ENCODE peak calls at places on chromosomes 7 and 10, in six cellular contexts. One of them, this sample, is unnamed.

GRCh38 chr10:70571636-70572439 is 30.7 kb downstream of the PRF1 start:
- DNase-seq in spleen: peak
- DNase-seq in AG04450: no peak
- DNase-seq in left ventricle myocardium inferior: no peak
- DNase-seq in cardiac muscle cell: no peak
- DNase-seq in heart left ventricle: no peak
- DNase-seq in this sample: no peak

GRCh38 chr7:81244213-81244612 is 325.4 kb upstream of the SEMA3C start:
- DNase-seq in spleen: no peak
- DNase-seq in AG04450: no peak
- DNase-seq in left ventricle myocardium inferior: no peak
- DNase-seq in cardiac muscle cell: peak
- DNase-seq in heart left ventricle: no peak
- DNase-seq in this sample: peak

GRCh38 chr10:58457761-58458616 is 54.7 kb upstream of the BICC1 start:
- DNase-seq in spleen: no peak
- DNase-seq in AG04450: peak
- DNase-seq in left ventricle myocardium inferior: peak
- DNase-seq in cardiac muscle cell: peak
- DNase-seq in heart left ventricle: peak
- DNase-seq in this sample: no peak

GRCh38 chr10:87734987-87735827 is 75.5 kb downstream of the PAPSS2 start:
- DNase-seq in spleen: no peak
- DNase-seq in AG04450: peak
- DNase-seq in left ventricle myocardium inferior: no peak
- DNase-seq in cardiac muscle cell: peak
- DNase-seq in heart left ventricle: no peak
- DNase-seq in this sample: peak

GRCh38 chr7:2710901-2711551 is 23.0 kb downstream of the AMZ1 start:
- DNase-seq in spleen: no peak
- DNase-seq in AG04450: no peak
- DNase-seq in left ventricle myocardium inferior: no peak
- DNase-seq in cardiac muscle cell: no peak
- DNase-seq in heart left ventricle: no peak
- DNase-seq in this sample: no peak

GRCh38 chr10:14705548-14706234 is 69.0 kb downstream of the FAM107B start:
- DNase-seq in spleen: no peak
- DNase-seq in AG04450: no peak
- DNase-seq in left ventricle myocardium inferior: no peak
- DNase-seq in cardiac muscle cell: peak
- DNase-seq in heart left ventricle: no peak
- DNase-seq in this sample: no peak

GRCh38 chr7:136925556-136925955 is 57.1 kb downstream of the CHRM2 start:
- DNase-seq in spleen: no peak
- DNase-seq in AG04450: no peak
- DNase-seq in left ventricle myocardium inferior: no peak
- DNase-seq in cardiac muscle cell: peak
- DNase-seq in heart left ventricle: no peak
- DNase-seq in this sample: no peak

GRCh38 chr10:9707205-9707604 is 1310.5 kb upstream of the CELF2 start:
- DNase-seq in spleen: no peak
- DNase-seq in AG04450: no peak
- DNase-seq in left ventricle myocardium inferior: no peak
- DNase-seq in cardiac muscle cell: no peak
- DNase-seq in heart left ventricle: no peak
- DNase-seq in this sample: no peak

GRCh38 chr7:78607099-78607498 is 808.5 kb downstream of the PHTF2 start:
- DNase-seq in spleen: no peak
- DNase-seq in AG04450: no peak
- DNase-seq in left ventricle myocardium inferior: no peak
- DNase-seq in cardiac muscle cell: no peak
- DNase-seq in heart left ventricle: no peak
- DNase-seq in this sample: no peak

GRCh38 chr10:132231656-132232552 is 45.2 kb downstream of the DPYSL4 start:
- DNase-seq in spleen: no peak
- DNase-seq in AG04450: no peak
- DNase-seq in left ventricle myocardium inferior: no peak
- DNase-seq in cardiac muscle cell: no peak
- DNase-seq in heart left ventricle: no peak
- DNase-seq in this sample: no peak

GRCh38 chr7:33895025-33895804 is 10.1 kb upstream of the BMPER start:
- DNase-seq in spleen: peak
- DNase-seq in AG04450: no peak
- DNase-seq in left ventricle myocardium inferior: peak
- DNase-seq in cardiac muscle cell: peak
- DNase-seq in heart left ventricle: peak
- DNase-seq in this sample: peak

GRCh38 chr10:62853710-62854109 is 37.5 kb upstream of the EGR2 start:
- DNase-seq in spleen: no peak
- DNase-seq in AG04450: no peak
- DNase-seq in left ventricle myocardium inferior: no peak
- DNase-seq in cardiac muscle cell: no peak
- DNase-seq in heart left ventricle: no peak
- DNase-seq in this sample: no peak

GRCh38 chr7:18038391-18038790 is 10.7 kb upstream of the PRPS1L1 start:
- DNase-seq in spleen: no peak
- DNase-seq in AG04450: no peak
- DNase-seq in left ventricle myocardium inferior: no peak
- DNase-seq in cardiac muscle cell: no peak
- DNase-seq in heart left ventricle: no peak
- DNase-seq in this sample: no peak

GRCh38 chr7:43522406-43523156 is 60.3 kb upstream of the STK17A start:
- DNase-seq in spleen: no peak
- DNase-seq in AG04450: no peak
- DNase-seq in left ventricle myocardium inferior: no peak
- DNase-seq in cardiac muscle cell: peak
- DNase-seq in heart left ventricle: no peak
- DNase-seq in this sample: peak

GRCh38 chr7:155066417-155066950 is 3.6 kb upstream of the HTR5A start:
- DNase-seq in spleen: no peak
- DNase-seq in AG04450: peak
- DNase-seq in left ventricle myocardium inferior: no peak
- DNase-seq in cardiac muscle cell: peak
- DNase-seq in heart left ventricle: no peak
- DNase-seq in this sample: peak

GRCh38 chr10:99913831-99914235 is 95.9 kb downstream of the DNMBP start:
- DNase-seq in spleen: no peak
- DNase-seq in AG04450: no peak
- DNase-seq in left ventricle myocardium inferior: no peak
- DNase-seq in cardiac muscle cell: no peak
- DNase-seq in heart left ventricle: no peak
- DNase-seq in this sample: no peak

GRCh38 chr10:87505366-87506113 is 847 bp downstream of the MINPP1 start:
- DNase-seq in spleen: peak
- DNase-seq in AG04450: no peak
- DNase-seq in left ventricle myocardium inferior: peak
- DNase-seq in cardiac muscle cell: peak
- DNase-seq in heart left ventricle: no peak
- DNase-seq in this sample: peak

GRCh38 chr7:94348142-94348541 is 46.6 kb upstream of the COL1A2 start:
- DNase-seq in spleen: no peak
- DNase-seq in AG04450: peak
- DNase-seq in left ventricle myocardium inferior: no peak
- DNase-seq in cardiac muscle cell: peak
- DNase-seq in heart left ventricle: peak
- DNase-seq in this sample: no peak

GRCh38 chr10:83605783-83606182 is 533.5 kb upstream of the GHITM start:
- DNase-seq in spleen: no peak
- DNase-seq in AG04450: no peak
- DNase-seq in left ventricle myocardium inferior: no peak
- DNase-seq in cardiac muscle cell: no peak
- DNase-seq in heart left ventricle: no peak
- DNase-seq in this sample: no peak

GRCh38 chr10:71999360-72000072 is 35.3 kb downstream of the CHST3 start:
- DNase-seq in spleen: peak
- DNase-seq in AG04450: no peak
- DNase-seq in left ventricle myocardium inferior: peak
- DNase-seq in cardiac muscle cell: peak
- DNase-seq in heart left ventricle: peak
- DNase-seq in this sample: no peak

GRCh38 chr10:52420656-52421055 is 106.6 kb downstream of the DKK1 start:
- DNase-seq in spleen: no peak
- DNase-seq in AG04450: no peak
- DNase-seq in left ventricle myocardium inferior: no peak
- DNase-seq in cardiac muscle cell: peak
- DNase-seq in heart left ventricle: no peak
- DNase-seq in this sample: no peak

GRCh38 chr7:132766660-132767059 is 190.4 kb upstream of the PLXNA4 start:
- DNase-seq in spleen: no peak
- DNase-seq in AG04450: no peak
- DNase-seq in left ventricle myocardium inferior: no peak
- DNase-seq in cardiac muscle cell: no peak
- DNase-seq in heart left ventricle: no peak
- DNase-seq in this sample: no peak

GRCh38 chr7:142459557-142459963 is 201.7 kb upstream of the PRSS58 start:
- DNase-seq in spleen: no peak
- DNase-seq in AG04450: peak
- DNase-seq in left ventricle myocardium inferior: no peak
- DNase-seq in cardiac muscle cell: peak
- DNase-seq in heart left ventricle: no peak
- DNase-seq in this sample: peak
- H3K27ac ChIP-seq in spleen: no peak
- H3K27ac ChIP-seq in AG04450: no peak
- H3K27ac ChIP-seq in left ventricle myocardium inferior: no peak
- H3K27ac ChIP-seq in cardiac muscle cell: no peak
- H3K27ac ChIP-seq in heart left ventricle: no peak
- H3K27ac ChIP-seq in this sample: no peak

GRCh38 chr10:5575482-5576153 is 50.9 kb downstream of the CALML3 start:
- DNase-seq in spleen: peak
- DNase-seq in AG04450: peak
- DNase-seq in left ventricle myocardium inferior: no peak
- DNase-seq in cardiac muscle cell: peak
- DNase-seq in heart left ventricle: no peak
- DNase-seq in this sample: no peak
- H3K27ac ChIP-seq in spleen: no peak
- H3K27ac ChIP-seq in AG04450: peak
- H3K27ac ChIP-seq in left ventricle myocardium inferior: no peak
- H3K27ac ChIP-seq in cardiac muscle cell: no peak
- H3K27ac ChIP-seq in heart left ventricle: no peak
- H3K27ac ChIP-seq in this sample: peak

GRCh38 chr7:28980504-28981281 is 22.6 kb upstream of the TRIL start:
- DNase-seq in spleen: no peak
- DNase-seq in AG04450: no peak
- DNase-seq in left ventricle myocardium inferior: no peak
- DNase-seq in cardiac muscle cell: peak
- DNase-seq in heart left ventricle: peak
- DNase-seq in this sample: no peak

GRCh38 chr7:28977881-28978280 is 19.8 kb upstream of the TRIL start:
- DNase-seq in spleen: no peak
- DNase-seq in AG04450: no peak
- DNase-seq in left ventricle myocardium inferior: no peak
- DNase-seq in cardiac muscle cell: no peak
- DNase-seq in heart left ventricle: no peak
- DNase-seq in this sample: no peak

GRCh38 chr7:28983396-28984190 is 25.5 kb upstream of the TRIL start:
- DNase-seq in spleen: no peak
- DNase-seq in AG04450: no peak
- DNase-seq in left ventricle myocardium inferior: no peak
- DNase-seq in cardiac muscle cell: no peak
- DNase-seq in heart left ventricle: no peak
- DNase-seq in this sample: no peak

GRCh38 chr7:28981282-28981555 is 23.1 kb upstream of the TRIL start:
- DNase-seq in spleen: no peak
- DNase-seq in AG04450: no peak
- DNase-seq in left ventricle myocardium inferior: no peak
- DNase-seq in cardiac muscle cell: no peak
- DNase-seq in heart left ventricle: no peak
- DNase-seq in this sample: no peak

DNA sequence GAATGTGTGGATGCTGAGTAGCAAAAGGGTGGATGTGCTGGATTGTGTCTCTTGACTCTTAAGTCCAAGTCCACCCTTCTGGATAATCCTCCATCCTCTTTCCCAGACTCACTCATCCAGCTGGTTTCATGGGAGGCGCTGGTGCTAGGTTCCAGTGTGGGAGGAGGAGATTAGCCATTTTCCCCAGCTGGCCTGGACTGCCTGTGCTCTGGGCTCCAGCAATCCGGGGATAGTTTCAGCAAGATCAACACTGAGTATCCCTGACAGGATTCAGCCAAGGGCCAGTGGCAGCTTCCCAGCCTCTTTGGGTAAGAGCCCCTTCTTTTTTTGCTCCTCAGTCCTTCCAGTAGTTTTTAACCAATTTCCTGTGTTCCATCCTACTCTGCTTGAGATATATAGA is 21.7 kb upstream of the TRIL start:
- DNase-seq in spleen: no peak
- DNase-seq in AG04450: no peak
- DNase-seq in left ventricle myocardium inferior: peak
- DNase-seq in cardiac muscle cell: peak
- DNase-seq in heart left ventricle: peak
- DNase-seq in this sample: no peak
- H3K27ac ChIP-seq in spleen: peak
- H3K27ac ChIP-seq in AG04450: no peak
- H3K27ac ChIP-seq in left ventricle myocardium inferior: peak
- H3K27ac ChIP-seq in cardiac muscle cell: no peak
- H3K27ac ChIP-seq in heart left ventricle: no peak
- H3K27ac ChIP-seq in this sample: no peak

DNA sequence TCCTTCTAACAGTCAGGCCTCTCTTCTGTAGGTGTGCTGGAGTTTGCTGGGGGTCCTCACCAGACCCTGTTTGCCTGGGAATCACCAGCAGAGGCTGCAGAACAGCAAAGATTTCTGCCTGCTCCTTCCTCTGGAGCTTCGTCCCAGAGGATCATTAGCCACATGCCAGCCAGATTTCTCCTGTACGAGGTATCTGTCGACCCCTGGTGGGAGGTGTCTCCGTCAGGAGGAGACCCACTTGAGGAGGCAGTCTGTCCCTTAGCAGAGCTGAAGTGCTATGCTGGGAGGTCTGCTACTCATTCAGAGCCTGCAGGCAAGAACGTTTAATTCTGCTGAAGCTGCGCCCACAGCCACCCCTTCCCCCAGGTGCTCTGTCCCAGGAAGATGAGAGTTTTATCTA is 611.1 kb upstream of the COBL start:
- DNase-seq in spleen: no peak
- DNase-seq in AG04450: no peak
- DNase-seq in left ventricle myocardium inferior: no peak
- DNase-seq in cardiac muscle cell: no peak
- DNase-seq in heart left ventricle: no peak
- DNase-seq in this sample: no peak
- H3K27ac ChIP-seq in spleen: no peak
- H3K27ac ChIP-seq in AG04450: no peak
- H3K27ac ChIP-seq in left ventricle myocardium inferior: no peak
- H3K27ac ChIP-seq in cardiac muscle cell: no peak
- H3K27ac ChIP-seq in heart left ventricle: no peak
- H3K27ac ChIP-seq in this sample: no peak